ENCODE peak calls at places on chromosome 1, in four cellular contexts. I, C, W and B are unnamed samples.
A peak's percentile ranks its signal among the peaks of the same experiment; 100 is the strongest.

GRCh38 chr1:219659682-219660081 is 46.8 kb upstream of the ZC3H11B start:
- DNase-seq in I (no peak), C (no peak), W (no peak), B (no peak)

GRCh38 chr1:18932387-18932786 is 24.1 kb downstream of the IFFO2 start:
- DNase-seq in I (peak; percentile 79), C (no peak), W (no peak), B (no peak)

GRCh38 chr1:172745014-172745413 is 86.1 kb downstream of the FASLG start:
- DNase-seq in I (no peak), C (no peak), W (peak; percentile 34), B (peak; percentile 60)

GRCh38 chr1:236710328-236710892 is 24.1 kb downstream of the ACTN2 start:
- DNase-seq in I (no peak), C (no peak), W (no peak), B (no peak)

GRCh38 chr1:61143821-61144220 is 61.5 kb downstream of the NFIA start:
- DNase-seq in I (no peak), C (no peak), W (no peak), B (no peak)

GRCh38 chr1:117237701-117238413 is 27.1 kb upstream of the VTCN1 start:
- DNase-seq in I (no peak), C (no peak), W (no peak), B (peak; percentile 28)

GRCh38 chr1:169072945-169073725 is 33.4 kb upstream of the ATP1B1 start:
- DNase-seq in I (no peak), C (no peak), W (no peak), B (no peak)

GRCh38 chr1:218463194-218464156 is 118.3 kb downstream of the TGFB2 start:
- DNase-seq in I (no peak), C (peak; percentile 54), W (no peak), B (peak; percentile 38)

GRCh38 chr1:230490436-230490835 is 64.3 kb upstream of the PGBD5 start:
- DNase-seq in I (no peak), C (no peak), W (no peak), B (no peak)

GRCh38 chr1:105000793-105001192 is 1251.1 kb downstream of the AMY1C start:
- DNase-seq in I (no peak), C (no peak), W (no peak), B (no peak)

GRCh38 chr1:83497563-83497962 is 501.4 kb downstream of the TTLL7 start:
- DNase-seq in I (no peak), C (no peak), W (no peak), B (peak; percentile 8)

GRCh38 chr1:5466487-5466886 is 525.7 kb downstream of the NPHP4 start:
- DNase-seq in I (no peak), C (no peak), W (no peak), B (no peak)

GRCh38 chr1:6467224-6467623 is 1.3 kb upstream of the TNFRSF25 start:
- DNase-seq in I (no peak), C (no peak), W (no peak), B (no peak)

GRCh38 chr1:77678628-77679610 is 3.5 kb downstream of the ZZZ3 start:
- DNase-seq in I (no peak), C (no peak), W (no peak), B (no peak)

GRCh38 chr1:225762002-225762441 is 15.6 kb upstream of the SRP9 start:
- DNase-seq in I (no peak), C (no peak), W (no peak), B (no peak)